ENCODE peak calls at places on chromosome 19, in four cellular contexts. One of them, this sample, is unnamed. For H3K4me1, the result is how much of the 10 kb centered on the place peaks cover.

GRCh38 chr19:16520986-16521624 is 21.1 kb downstream of the CHERP start:
- DNase-seq in GM23338: no peak
- DNase-seq in H1: no peak
- DNase-seq in breast epithelium: no peak
- DNase-seq in this sample: no peak

GRCh38 chr19:23346696-23347095 is 48.6 kb downstream of the ZNF91 start:
- DNase-seq in breast epithelium: no peak
- DNase-seq in GM23338: no peak
- DNase-seq in H1: no peak
- DNase-seq in this sample: no peak

GRCh38 chr19:3471954-3472655 is 8.2 kb downstream of the SMIM24 start:
- DNase-seq in breast epithelium: no peak
- DNase-seq in H1: no peak
- DNase-seq in GM23338: no peak
- DNase-seq in this sample: no peak

GRCh38 chr19:5775668-5776309 is 8.8 kb downstream of the PRR22 start:
- DNase-seq in breast epithelium: no peak
- DNase-seq in GM23338: no peak
- DNase-seq in H1: no peak
- DNase-seq in this sample: no peak

GRCh38 chr19:10812902-10813404 is 23.1 kb downstream of the TMED1 start:
- DNase-seq in GM23338: no peak
- DNase-seq in H1: no peak
- DNase-seq in breast epithelium: no peak
- DNase-seq in this sample: no peak

GRCh38 chr19:46860846-46861690 is at the start of gene ARHGAP35:
- DNase-seq in GM23338: peak
- DNase-seq in breast epithelium: peak
- DNase-seq in H1: no peak
- DNase-seq in this sample: no peak

GRCh38 chr19:36915992-36916830 is at the start of the genes ZNF568 and ZNF829:
- DNase-seq in GM23338: peak
- DNase-seq in H1: peak
- DNase-seq in breast epithelium: peak
- DNase-seq in this sample: peak

GRCh38 chr19:21593934-21594844 is 88.8 kb downstream of the ZNF429 start:
- DNase-seq in breast epithelium: no peak
- DNase-seq in GM23338: no peak
- DNase-seq in H1: no peak
- DNase-seq in this sample: no peak

GRCh38 chr19:43507880-43508279 is 3.3 kb upstream of the PHLDB3 start:
- DNase-seq in GM23338: no peak
- DNase-seq in H1: no peak
- DNase-seq in breast epithelium: no peak
- DNase-seq in this sample: no peak

GRCh38 chr19:34141036-34141435 is 31.3 kb upstream of the LSM14A start:
- DNase-seq in GM23338: no peak
- DNase-seq in breast epithelium: no peak
- DNase-seq in H1: no peak
- DNase-seq in this sample: no peak

GRCh38 chr19:29581398-29581797 is 24.7 kb upstream of the POP4 start:
- DNase-seq in breast epithelium: peak
- DNase-seq in GM23338: no peak
- DNase-seq in H1: no peak
- DNase-seq in this sample: no peak

GRCh38 chr19:38003427-38004099 is 96.6 kb downstream of the SIPA1L3 start:
- DNase-seq in breast epithelium: peak
- DNase-seq in H1: no peak
- DNase-seq in GM23338: peak
- DNase-seq in this sample: no peak

GRCh38 chr19:44677019-44677809 is 5.9 kb downstream of the CEACAM19 start:
- DNase-seq in H1: no peak
- DNase-seq in GM23338: peak
- DNase-seq in breast epithelium: no peak
- DNase-seq in this sample: no peak

GRCh38 chr19:39481229-39481545 is 549 bp downstream of the TIMM50 start:
- DNase-seq in breast epithelium: no peak
- DNase-seq in GM23338: peak
- DNase-seq in H1: no peak
- DNase-seq in this sample: no peak
- TF ChIP-seq POLR2AphosphoS5 in breast epithelium: no peak
- TF ChIP-seq POLR2AphosphoS5 in GM23338: no peak
- TF ChIP-seq POLR2AphosphoS5 in H1: no peak
- TF ChIP-seq POLR2AphosphoS5 in this sample: no peak

GRCh38 chr19:8611391-8611883 is 922 bp upstream of the ADAMTS10 start:
- DNase-seq in H1: no peak
- DNase-seq in breast epithelium: no peak
- DNase-seq in GM23338: peak
- DNase-seq in this sample: no peak

GRCh38 chr19:8610041-8610927 is at the start of gene ADAMTS10:
- DNase-seq in H1: no peak
- DNase-seq in breast epithelium: no peak
- DNase-seq in GM23338: peak
- DNase-seq in this sample: no peak

GRCh38 chr19:8608858-8609209 is 1.7 kb downstream of the ADAMTS10 start:
- DNase-seq in breast epithelium: no peak
- DNase-seq in GM23338: no peak
- DNase-seq in H1: no peak
- DNase-seq in this sample: no peak

GRCh38 chr19:8610928-8611284 is 391 bp upstream of the ADAMTS10 start:
- DNase-seq in GM23338: peak
- DNase-seq in H1: no peak
- DNase-seq in breast epithelium: no peak
- DNase-seq in this sample: no peak

DNA sequence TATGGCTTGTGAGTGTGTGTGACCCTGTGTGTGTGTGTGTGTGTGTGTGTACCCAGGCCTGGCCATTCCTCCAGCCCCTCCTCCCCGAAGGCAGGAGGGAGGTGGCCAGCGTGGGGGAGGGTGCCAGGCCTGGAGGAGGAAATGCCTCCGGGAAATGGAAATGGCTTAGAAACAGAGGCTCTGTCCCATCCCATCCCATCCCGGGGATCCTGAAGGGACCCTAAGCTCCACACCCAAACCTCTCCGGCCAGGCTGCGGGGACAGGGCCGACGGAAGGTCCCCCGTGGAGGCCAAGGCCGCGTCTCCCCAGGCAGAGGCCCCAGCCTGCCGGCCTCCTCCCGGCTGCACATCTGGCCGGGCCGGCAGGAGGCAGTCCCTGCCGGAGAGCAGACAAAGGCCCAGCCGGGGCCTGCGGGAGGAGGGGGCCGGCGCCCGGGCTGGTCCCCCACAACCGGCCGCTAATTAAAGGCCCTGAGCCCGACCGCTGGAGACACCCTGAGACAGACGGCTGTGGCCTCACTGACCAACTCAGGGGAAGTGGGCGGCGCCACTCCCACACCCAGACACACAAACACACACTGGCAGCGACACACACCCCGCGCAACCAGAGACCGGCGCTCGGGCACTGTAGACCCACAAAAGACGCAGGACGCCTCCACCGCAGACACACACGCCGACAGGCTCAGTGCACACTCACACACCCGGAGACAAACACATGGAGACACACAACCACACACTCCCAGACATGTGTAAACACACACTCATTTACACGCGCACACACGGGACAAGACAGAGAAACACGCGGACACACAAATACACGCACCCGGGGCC is 1.1 kb downstream of the ADAMTS10 start:
- DNase-seq in breast epithelium: no peak
- DNase-seq in H1: peak
- DNase-seq in GM23338: peak
- DNase-seq in this sample: no peak
- H3K4me3 ChIP-seq in breast epithelium: peak
- H3K4me3 ChIP-seq in H1: peak
- H3K4me3 ChIP-seq in GM23338: peak
- H3K4me3 ChIP-seq in this sample: peak

GRCh38 chr19:1245468-1245867 is 2.9 kb upstream of the MIDN start:
- DNase-seq in H1: no peak
- DNase-seq in GM23338: no peak
- DNase-seq in breast epithelium: no peak
- DNase-seq in this sample: no peak
- H3K4me1 ChIP-seq in H1: under half
- H3K4me1 ChIP-seq in GM23338: under half
- H3K4me1 ChIP-seq in breast epithelium: under half
- H3K4me1 ChIP-seq in this sample: under half

DNA sequence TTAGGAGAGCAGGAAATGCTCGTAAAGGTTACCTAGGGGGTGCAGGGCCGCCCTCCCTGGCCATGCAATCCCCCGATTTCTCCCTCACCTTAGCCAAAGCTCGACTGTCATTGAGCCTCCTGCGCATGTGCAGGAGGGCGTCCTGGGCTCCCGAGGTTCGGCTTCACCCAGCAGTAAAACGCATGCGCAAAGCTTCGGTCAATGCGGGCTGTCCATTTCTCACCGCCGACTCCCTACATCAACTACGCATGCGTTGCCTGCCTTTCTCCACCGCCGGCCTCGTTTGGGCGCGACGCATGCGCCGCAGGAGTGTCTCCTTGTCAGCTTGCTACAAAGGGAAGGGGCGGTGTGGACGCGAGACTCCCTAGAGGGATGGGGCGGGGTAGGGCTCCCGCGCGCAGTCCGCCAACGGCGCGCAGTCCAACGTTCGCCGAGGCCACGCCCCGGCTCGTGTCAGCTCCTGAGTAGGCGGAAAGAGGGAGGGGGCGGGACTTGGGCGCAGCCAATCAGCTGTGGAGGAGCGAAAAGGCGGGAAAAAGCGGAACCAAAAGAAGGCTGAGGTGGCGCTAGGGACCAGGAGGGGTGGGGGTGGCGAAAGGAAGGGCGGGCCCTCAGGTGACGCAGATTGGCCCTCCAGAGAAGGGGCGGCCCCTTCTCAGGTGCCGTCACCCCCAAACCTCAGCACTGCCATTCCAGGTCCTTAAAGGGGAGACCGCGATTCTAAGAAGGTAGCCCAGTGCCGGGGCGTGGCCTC is at the start of the genes SYNGR4 and TMEM143:
- DNase-seq in H1: peak
- DNase-seq in GM23338: peak
- DNase-seq in breast epithelium: peak
- DNase-seq in this sample: peak
- TF ChIP-seq POLR2AphosphoS5 in H1: no peak
- TF ChIP-seq POLR2AphosphoS5 in GM23338: peak
- TF ChIP-seq POLR2AphosphoS5 in breast epithelium: peak
- TF ChIP-seq POLR2AphosphoS5 in this sample: no peak

GRCh38 chr19:50203281-50204080 is at the start of gene MYH14:
- DNase-seq in H1: peak
- DNase-seq in GM23338: peak
- DNase-seq in breast epithelium: peak
- DNase-seq in this sample: peak
- H3K4me3 ChIP-seq in H1: peak
- H3K4me3 ChIP-seq in GM23338: peak
- H3K4me3 ChIP-seq in breast epithelium: peak
- H3K4me3 ChIP-seq in this sample: peak